ENCODE peak calls at places on chromosomes 16 and 17, in ten cellular contexts. K, M, J, D, N, U, B, Z, Y and Q are unnamed samples.

GRCh38 chr17:72713701-72714100 is 378.8 kb downstream of the SLC39A11 start:
- DNase-seq in D (no peak), Y (no peak), Z (no peak), M (no peak), K (no peak), N (no peak), B (no peak), U (no peak), J (no peak), Q (no peak)

GRCh38 chr17:5840811-5841446 is 229.2 kb upstream of the WSCD1 start:
- DNase-seq in N (no peak), J (no peak), M (no peak), K (no peak), Z (no peak), Y (no peak), U (no peak), B (no peak), D (no peak), Q (no peak)

GRCh38 chr17:32497431-32498205 is 10.8 kb downstream of the CDK5R1 start:
- DNase-seq in B (no peak), J (no peak), M (no peak), D (no peak), Y (no peak), Z (no peak), K (no peak), N (no peak), U (no peak), Q (no peak)

GRCh38 chr17:49358638-49359247 is 3.3 kb downstream of the ZNF652 start:
- DNase-seq in M (no peak), K (peak; percentile 37), J (no peak), N (no peak), D (no peak), Z (no peak), Y (no peak), B (no peak), U (no peak), Q (no peak)

GRCh38 chr17:41140360-41141132 is at the start of gene KRTAP4-6:
- DNase-seq in M (no peak), J (no peak), B (no peak), D (no peak), Y (peak; percentile 95), Z (no peak), U (peak; percentile 35), N (no peak), K (peak; percentile 15), Q (peak; percentile 69)

GRCh38 chr17:17345686-17346427 is 42.7 kb downstream of the NT5M start:
- DNase-seq in M (no peak), B (peak; percentile 26), J (no peak), Y (no peak), K (no peak), D (no peak), Z (no peak), U (no peak), N (no peak), Q (no peak)

GRCh38 chr17:48587276-48588073 is 2.6 kb downstream of the HOXB3 start:
- DNase-seq in D (no peak), B (no peak), Y (peak; percentile 72), U (no peak), K (no peak), J (no peak), N (no peak), Z (no peak), M (no peak), Q (no peak)

GRCh38 chr16:52552643-52553042 is 5.7 kb upstream of the TOX3 start:
- DNase-seq in D (no peak), U (no peak), B (no peak), M (no peak), Z (no peak), N (no peak), Y (no peak), K (no peak), J (no peak), Q (no peak)

GRCh38 chr17:79562806-79563141 is 48.1 kb downstream of the RBFOX3 start:
- DNase-seq in U (no peak), M (no peak), Z (no peak), B (no peak), Y (no peak), N (no peak), J (no peak), D (no peak), K (no peak), Q (no peak)

GRCh38 chr17:80633994-80634566 is 89.4 kb downstream of the RPTOR start:
- DNase-seq in U (no peak), Y (no peak), M (no peak), B (no peak), Z (no peak), N (no peak), K (no peak), D (no peak), J (no peak), Q (no peak)
- H3K4me3 ChIP-seq in U (no peak overlapping the region), Y (no peak overlapping the region), M (no peak overlapping the region), B (no peak overlapping the region), Z (no peak overlapping the region), N (no peak overlapping the region), K (no peak overlapping the region), D (no peak overlapping the region), J (no peak overlapping the region), Q (no peak overlapping the region)

GRCh38 chr16:68564367-68564985 is 25.4 kb downstream of the ZFP90 start:
- DNase-seq in B (no peak), N (no peak), U (no peak), M (no peak), D (no peak), Z (no peak), K (peak; percentile 5), J (no peak), Y (peak; percentile 4), Q (no peak)

DNA sequence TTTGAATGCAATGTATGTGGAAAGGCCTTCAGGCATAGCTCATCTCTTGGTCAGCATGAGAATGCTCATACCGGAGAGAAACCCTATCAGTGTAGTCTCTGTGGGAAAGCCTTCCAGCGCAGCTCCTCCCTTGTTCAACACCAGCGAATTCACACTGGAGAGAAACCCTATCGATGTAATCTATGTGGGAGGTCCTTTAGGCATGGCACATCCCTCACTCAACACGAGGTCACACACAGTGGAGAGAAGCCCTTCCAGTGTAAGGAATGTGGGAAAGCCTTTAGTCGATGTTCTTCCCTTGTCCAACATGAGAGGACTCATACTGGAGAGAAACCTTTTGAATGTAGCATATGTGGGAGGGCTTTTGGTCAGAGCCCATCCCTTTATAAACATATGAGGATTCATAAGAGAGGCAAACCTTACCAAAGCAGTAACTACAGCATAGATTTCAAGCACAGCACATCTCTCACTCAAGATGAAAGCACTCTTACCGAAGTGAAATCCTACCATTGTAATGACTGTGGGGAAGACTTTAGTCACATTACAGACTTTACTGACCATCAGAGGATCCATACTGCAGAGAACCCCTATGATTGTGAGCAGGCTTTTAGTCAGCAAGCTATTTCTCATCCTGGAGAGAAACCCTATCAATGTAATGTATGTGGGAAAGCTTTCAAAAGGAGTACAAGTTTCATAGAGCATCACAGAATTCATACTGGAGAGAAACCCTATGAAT is 24.7 kb downstream of the ZFP90 start:
- DNase-seq in K (no peak), Z (no peak), N (no peak), U (no peak), D (no peak), M (no peak), B (no peak), Y (no peak), J (no peak), Q (no peak)
- H3K4me3 ChIP-seq in K (no peak overlapping the region), Z (no peak overlapping the region), N (no peak overlapping the region), U (no peak overlapping the region), D (no peak overlapping the region), M (no peak overlapping the region), B (no peak overlapping the region), Y (no peak overlapping the region), J (no peak overlapping the region), Q (no peak overlapping the region)

GRCh38 chr17:16288860-16289571 is 64.3 kb downstream of the CENPV start:
- DNase-seq in Z (no peak), J (no peak), U (no peak), B (no peak), D (no peak), K (peak; percentile 52), N (no peak), M (no peak), Y (no peak), Q (no peak)

GRCh38 chr17:16297367-16298139 is 55.7 kb downstream of the CENPV start:
- DNase-seq in M (no peak), U (no peak), Z (no peak), J (no peak), K (no peak), N (no peak), Y (no peak), B (no peak), D (no peak), Q (no peak)

GRCh38 chr17:16298140-16298662 is 55.1 kb downstream of the CENPV start:
- DNase-seq in Z (no peak), M (no peak), K (no peak), J (no peak), N (no peak), B (no peak), U (no peak), Y (no peak), D (no peak), Q (no peak)

GRCh38 chr17:16293918-16294317 is 59.4 kb downstream of the CENPV start:
- DNase-seq in Y (no peak), N (no peak), U (no peak), D (no peak), Z (no peak), B (no peak), M (no peak), K (no peak), J (no peak), Q (no peak)

DNA sequence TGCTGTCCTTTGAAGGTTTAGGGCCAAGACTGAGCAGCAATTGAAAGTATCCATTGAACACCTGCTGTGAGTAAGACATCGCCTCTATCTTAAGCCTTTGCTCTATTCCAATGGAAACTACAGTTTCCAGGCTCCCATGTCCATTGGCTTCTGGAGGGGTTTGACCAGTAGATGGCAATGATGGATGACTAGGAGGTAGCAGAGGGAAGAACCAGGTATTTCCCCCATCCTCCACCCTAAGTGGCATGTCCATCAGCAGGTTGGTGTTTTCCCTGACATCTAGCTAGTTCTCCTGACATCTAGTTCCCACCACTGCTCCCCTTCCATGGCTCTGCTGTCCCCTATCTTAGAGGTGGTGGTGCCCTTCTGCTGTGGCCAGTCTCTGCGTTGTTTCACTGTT is 58.7 kb downstream of the CENPV start:
- DNase-seq in K (no peak), Y (no peak), J (no peak), D (no peak), U (no peak), M (no peak), B (no peak), N (no peak), Z (no peak), Q (no peak)
- H3K4me3 ChIP-seq in K (no peak overlapping the region), Y (no peak overlapping the region), J (no peak overlapping the region), D (no peak overlapping the region), U (no peak overlapping the region), M (no peak overlapping the region), B (no peak overlapping the region), N (no peak overlapping the region), Z (no peak overlapping the region), Q (no peak overlapping the region)

DNA sequence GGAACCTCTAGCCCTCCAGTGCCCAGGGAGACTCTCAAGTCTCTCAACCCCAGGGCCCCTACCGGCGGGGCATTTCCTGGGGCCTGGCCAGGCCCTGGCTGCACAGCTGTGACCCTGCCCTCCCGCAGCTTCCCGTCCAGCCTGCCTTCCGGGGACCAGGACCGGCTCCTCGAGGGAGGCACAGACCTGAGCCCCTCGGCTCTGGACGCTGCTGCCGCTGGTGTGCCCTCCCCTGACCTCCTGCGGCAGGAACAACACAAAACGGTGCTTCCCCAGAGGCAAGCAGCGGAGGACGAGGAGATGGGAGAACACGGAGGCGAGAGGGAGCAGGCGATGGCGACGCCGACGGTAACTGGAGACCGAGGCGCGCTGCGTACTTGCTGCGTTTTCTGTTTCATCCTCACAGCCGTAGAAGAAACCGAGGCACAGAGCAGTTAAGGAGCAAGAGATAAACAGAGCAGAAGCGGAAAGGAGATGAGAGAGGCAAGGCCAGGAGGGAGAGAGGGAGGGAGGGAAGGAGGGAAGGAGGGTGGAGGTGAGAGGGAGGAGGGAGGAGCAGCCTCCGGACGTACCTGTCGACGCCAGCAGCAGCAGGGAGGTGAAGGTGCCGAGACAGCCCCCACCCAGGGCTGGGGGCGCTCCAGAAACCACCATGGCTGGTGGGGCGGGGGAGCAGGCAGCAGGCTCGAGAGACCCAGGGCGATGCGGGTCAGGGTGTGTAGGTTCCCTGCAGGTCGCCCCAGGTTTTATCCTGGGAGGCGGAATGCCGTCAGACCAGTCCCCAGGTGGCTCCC is at the start of gene PRSS22:
- DNase-seq in M (no peak), N (no peak), K (no peak), Y (no peak), U (no peak), J (peak; percentile 74), D (no peak), B (no peak), Z (no peak), Q (no peak)
- H3K4me3 ChIP-seq in M (peak within 1 kb of the TSS; percentile 5), N (no peak within 1 kb of the TSS), K (peak within 1 kb of the TSS; percentile 18), Y (no peak within 1 kb of the TSS), U (no peak within 1 kb of the TSS), J (peak within 1 kb of the TSS; percentile 42), D (no peak within 1 kb of the TSS), B (no peak within 1 kb of the TSS), Z (peak within 1 kb of the TSS; percentile 34), Q (no peak within 1 kb of the TSS)